ENCODE peak calls at places on chromosomes 4 and X, in six cellular contexts. C is mucosa of descending colon, N is left ventricle myocardium inferior, H is right atrium auricular region, L is WTC11, B is foreskin fibroblast. F is an unnamed sample.

GRCh38 chr4:137069473-137069872 is 462.8 kb downstream of the PCDH18 start:
- DNase-seq in C (no peak), N (no peak), H (no peak), L (no peak), B (no peak), F (no peak)

GRCh38 chr4:20839957-20840356 is 139.7 kb downstream of the PACRGL start:
- DNase-seq in C (no peak), N (no peak), H (no peak), L (no peak), B (peak), F (no peak)

GRCh38 chrX:153651540-153652079 is 4.6 kb downstream of the DUSP9 start:
- DNase-seq in C (no peak), N (no peak), H (no peak), L (no peak), B (peak), F (no peak)

GRCh38 chrX:37975421-37975820 is 30.9 kb upstream of the SYTL5 start:
- DNase-seq in C (no peak), N (no peak), H (no peak), L (no peak), B (no peak), F (no peak)

GRCh38 chr4:72424006-72424405 is 145.0 kb downstream of the ADAMTS3 start:
- DNase-seq in C (no peak), N (no peak), H (no peak), L (no peak), B (no peak), F (no peak)

GRCh38 chr4:178448372-178449040 is 1006.3 kb upstream of the AGA start:
- DNase-seq in C (no peak), N (no peak), H (no peak), L (no peak), B (no peak), F (no peak)

GRCh38 chr4:36676139-36677050 is 395.0 kb downstream of the DTHD1 start:
- DNase-seq in C (no peak), N (no peak), H (no peak), L (no peak), B (no peak), F (no peak)

GRCh38 chr4:75821966-75822365 is 80.3 kb downstream of the PPEF2 start:
- DNase-seq in C (no peak), N (no peak), H (no peak), L (no peak), B (peak), F (no peak)

GRCh38 chrX:124393659-124394058 is 47.3 kb downstream of the SH2D1A start:
- DNase-seq in C (no peak), N (no peak), H (no peak), L (no peak), B (no peak), F (no peak)

GRCh38 chr4:69760455-69760854 is at the start of gene SULT1B1:
- DNase-seq in C (peak), N (peak), H (no peak), L (no peak), B (peak), F (peak)

GRCh38 chrX:120566817-120567216 is 6.1 kb upstream of the CUL4B start:
- DNase-seq in C (no peak), N (no peak), H (no peak), L (no peak), B (no peak), F (no peak)

GRCh38 chrX:10310502-10310901 is 153.7 kb downstream of the CLCN4 start:
- DNase-seq in C (no peak), N (no peak), H (no peak), L (no peak), B (no peak), F (no peak)

GRCh38 chr4:187586892-187587291 is 408.7 kb upstream of the ZFP42 start:
- DNase-seq in C (no peak), N (no peak), H (no peak), L (no peak), B (peak), F (no peak)

GRCh38 chr4:82801910-82802521 is 3.4 kb upstream of the SCD5 start:
- DNase-seq in C (peak), N (no peak), H (no peak), L (no peak), B (peak), F (peak)
- TF ChIP-seq CTCF in C (no peak), N (peak), H (peak), L (no peak), B (peak), F (peak)

GRCh38 chr4:1356181-1356998 is 9.4 kb downstream of the UVSSA start:
- DNase-seq in C (peak), N (peak), H (peak), L (peak), B (peak), F (peak)
- TF ChIP-seq CTCF in C (peak), N (peak), H (peak), L (peak), B (peak), F (peak)

GRCh38 chr4:150799207-150799606 is 215.9 kb downstream of the LRBA start:
- DNase-seq in C (no peak), N (no peak), H (no peak), L (no peak), B (no peak), F (no peak)
- TF ChIP-seq CTCF in C (no peak), N (no peak), H (no peak), L (no peak), B (no peak), F (no peak)

GRCh38 chrX:42490111-42490510 is 287.9 kb downstream of the PPP1R2C start:
- DNase-seq in C (no peak), N (no peak), H (no peak), L (no peak), B (no peak), F (no peak)
- TF ChIP-seq CTCF in C (no peak), N (no peak), H (no peak), L (no peak), B (no peak), F (no peak)

GRCh38 chrX:19907794-19908193 is 20.4 kb upstream of the SH3KBP1 start:
- DNase-seq in C (no peak), N (no peak), H (no peak), L (no peak), B (no peak), F (no peak)
- TF ChIP-seq CTCF in C (no peak), N (no peak), H (no peak), L (no peak), B (no peak), F (no peak)

DNA sequence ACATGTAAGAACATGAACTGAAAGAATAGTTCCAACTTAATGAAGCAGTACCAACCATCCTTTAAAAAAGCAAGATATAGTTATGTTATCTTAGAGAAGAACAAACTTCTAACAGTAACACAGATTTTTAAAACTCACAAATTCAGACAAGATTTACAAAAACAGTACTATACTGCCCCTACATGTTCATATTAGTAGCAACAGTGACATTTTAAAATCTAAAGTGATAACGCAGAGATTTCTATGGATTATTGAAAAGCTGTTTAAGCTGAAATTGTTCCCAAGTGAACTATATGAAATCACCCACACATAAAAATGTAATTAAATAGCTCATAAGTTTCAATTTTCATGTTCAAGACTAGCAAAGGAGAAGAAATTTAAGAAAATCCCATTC is 166.0 kb downstream of the FBXW7 start:
- DNase-seq in C (no peak), N (no peak), H (no peak), L (no peak), B (peak), F (no peak)
- TF ChIP-seq CTCF in C (no peak), N (peak), H (peak), L (no peak), B (peak), F (no peak)

GRCh38 chr4:150250998-150251651 is 172.9 kb downstream of the DCLK2 start:
- DNase-seq in C (no peak), N (no peak), H (no peak), L (no peak), B (no peak), F (no peak)

GRCh38 chr4:150251752-150252190 is 173.5 kb downstream of the DCLK2 start:
- DNase-seq in C (no peak), N (no peak), H (no peak), L (peak), B (no peak), F (no peak)

GRCh38 chr4:150244600-150244999 is 166.4 kb downstream of the DCLK2 start:
- DNase-seq in C (no peak), N (no peak), H (no peak), L (no peak), B (peak), F (no peak)

GRCh38 chr4:150250293-150250997 is 172.2 kb downstream of the DCLK2 start:
- DNase-seq in C (no peak), N (no peak), H (no peak), L (no peak), B (no peak), F (no peak)

GRCh38 chr4:150248181-150248580 is 169.9 kb downstream of the DCLK2 start:
- DNase-seq in C (no peak), N (no peak), H (no peak), L (no peak), B (no peak), F (no peak)
- TF ChIP-seq CTCF in C (no peak), N (no peak), H (no peak), L (no peak), B (no peak), F (no peak)

GRCh38 chr4:146119845-146120404 is 55.6 kb upstream of the LSM6 start:
- DNase-seq in C (no peak), N (no peak), H (no peak), L (no peak), B (no peak), F (no peak)

GRCh38 chr4:146123231-146123630 is 52.3 kb upstream of the LSM6 start:
- DNase-seq in C (no peak), N (no peak), H (no peak), L (no peak), B (no peak), F (no peak)

GRCh38 chr4:146121757-146122156 is 53.8 kb upstream of the LSM6 start:
- DNase-seq in C (no peak), N (no peak), H (no peak), L (no peak), B (no peak), F (no peak)

GRCh38 chr4:146122398-146122797 is 53.1 kb upstream of the LSM6 start:
- DNase-seq in C (no peak), N (no peak), H (no peak), L (no peak), B (no peak), F (no peak)

DNA sequence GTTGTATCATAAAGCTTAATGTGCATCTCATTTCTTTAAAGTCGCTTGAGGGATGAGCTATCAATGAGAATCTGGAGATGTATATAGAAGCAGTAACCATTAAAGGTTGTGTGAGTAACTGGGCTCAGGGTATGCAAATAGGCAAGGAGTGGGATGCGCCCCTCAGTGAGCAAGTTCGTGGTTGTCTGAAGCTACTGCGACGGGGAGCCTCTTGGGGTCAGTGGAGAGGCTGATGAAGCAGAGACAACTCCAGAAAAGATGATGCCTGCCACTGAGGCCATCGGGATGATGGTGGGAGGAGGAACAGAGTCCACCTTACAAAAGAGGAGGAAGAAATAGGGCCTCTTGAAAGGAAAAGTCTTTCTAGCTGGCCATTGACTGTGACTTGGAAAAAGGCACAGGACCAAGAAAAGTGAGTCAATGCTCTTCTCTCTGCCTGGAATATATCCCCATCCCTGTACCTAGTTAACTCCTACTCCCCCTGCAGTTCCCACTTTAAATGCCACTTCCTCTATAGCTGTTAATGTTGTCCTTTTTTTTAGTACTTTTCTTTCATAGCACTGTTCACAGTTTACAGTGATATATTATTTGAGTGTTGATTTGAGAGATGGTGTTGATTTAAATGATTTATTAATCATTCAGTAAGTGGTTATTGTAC is 51.4 kb upstream of the LSM6 start:
- DNase-seq in C (no peak), N (no peak), H (no peak), L (peak), B (no peak), F (no peak)
- TF ChIP-seq CTCF in C (no peak), N (no peak), H (no peak), L (no peak), B (no peak), F (no peak)